ENCODE peak calls at places on chromosome 20, in four cellular contexts. X is CD8-positive, alpha-beta memory T cell; T is astrocyte of the cerebellum; I is tibial artery. C is an unnamed sample.

GRCh38 chr20:4854502-4854901 is 132.8 kb downstream of the PRND start:
- DNase-seq in X (no peak), T (no peak), I (no peak), C (no peak)

GRCh38 chr20:61951695-61952533 is 113.8 kb downstream of the TAF4 start:
- DNase-seq in X (no peak), T (no peak), I (peak), C (peak)

GRCh38 chr20:23663180-23663579 is 25.4 kb upstream of the CST3 start:
- DNase-seq in X (no peak), T (no peak), I (no peak), C (no peak)

GRCh38 chr20:59805266-59805665 is 128.2 kb downstream of the SYCP2 start:
- DNase-seq in X (no peak), T (no peak), I (no peak), C (no peak)

GRCh38 chr20:34310481-34311117 is 7.4 kb upstream of the AHCY start:
- DNase-seq in X (no peak), T (no peak), I (no peak), C (no peak)

GRCh38 chr20:41009960-41010359 is 18.7 kb upstream of the TOP1 start:
- DNase-seq in X (no peak), T (no peak), I (no peak), C (peak)

GRCh38 chr20:46520976-46521579 is 7.7 kb upstream of the ZNF334 start:
- DNase-seq in X (peak), T (peak), I (no peak), C (peak)

GRCh38 chr20:63080411-63080810 is 73.6 kb upstream of the BHLHE23 start:
- DNase-seq in X (no peak), T (no peak), I (peak), C (no peak)

GRCh38 chr20:46530640-46531039 is 17.3 kb upstream of the ZNF334 start:
- DNase-seq in X (no peak), T (no peak), I (no peak), C (no peak)

GRCh38 chr20:21702553-21703467 is 2.7 kb upstream of the PAX1 start:
- DNase-seq in X (no peak), T (no peak), I (no peak), C (no peak)

GRCh38 chr20:4472906-4473305 is 248.8 kb upstream of the PRND start:
- DNase-seq in X (no peak), T (no peak), I (no peak), C (no peak)

GRCh38 chr20:57255183-57255582 is 11.3 kb downstream of the BMP7 start:
- DNase-seq in X (no peak), T (no peak), I (no peak), C (no peak)

GRCh38 chr20:36336838-36337478 is 30.8 kb downstream of the DLGAP4 start:
- DNase-seq in X (no peak), T (no peak), I (no peak), C (no peak)

GRCh38 chr20:17470521-17470920 is 60.7 kb downstream of the BFSP1 start:
- DNase-seq in X (no peak), T (no peak), I (no peak), C (no peak)

GRCh38 chr20:64115171-64115911 is 8.0 kb upstream of the NPBWR2 start:
- DNase-seq in X (no peak), T (no peak), I (peak), C (no peak)

GRCh38 chr20:56350842-56351241 is 7.9 kb upstream of the FAM210B start:
- DNase-seq in X (no peak), T (no peak), I (no peak), C (no peak)

GRCh38 chr20:46552460-46553420 is 2.3 kb upstream of the OCSTAMP start:
- DNase-seq in X (peak), T (no peak), I (no peak), C (no peak)

GRCh38 chr20:62413896-62414481 is 6.9 kb upstream of the CABLES2 start:
- DNase-seq in X (no peak), T (no peak), I (no peak), C (no peak)

GRCh38 chr20:37897008-37897548 is 5.8 kb upstream of the VSTM2L start:
- DNase-seq in X (no peak), T (peak), I (no peak), C (no peak)

GRCh38 chr20:32945710-32946221 is 58.5 kb downstream of the SUN5 start:
- DNase-seq in X (peak), T (no peak), I (no peak), C (no peak)

GRCh38 chr20:3788685-3789155 is 2.2 kb upstream of the CENPB start:
- DNase-seq in X (no peak), T (no peak), I (no peak), C (no peak)

GRCh38 chr20:54174452-54175175 is 828 bp upstream of the CYP24A1 start:
- DNase-seq in X (no peak), T (no peak), I (no peak), C (no peak)
- H3K4me3 ChIP-seq in X (no peak), T (peak), I (no peak), C (no peak)

GRCh38 chr20:13395232-13395631 is 174.2 kb downstream of the ISM1 start:
- DNase-seq in X (no peak), T (no peak), I (no peak), C (no peak)

GRCh38 chr20:13400453-13400852 is 179.4 kb downstream of the ISM1 start:
- DNase-seq in X (no peak), T (no peak), I (no peak), C (no peak)

GRCh38 chr20:13396036-13396435 is 175.0 kb downstream of the ISM1 start:
- DNase-seq in X (no peak), T (no peak), I (no peak), C (peak)

GRCh38 chr20:13397300-13397724 is 176.2 kb downstream of the ISM1 start:
- DNase-seq in X (no peak), T (no peak), I (no peak), C (peak)

DNA sequence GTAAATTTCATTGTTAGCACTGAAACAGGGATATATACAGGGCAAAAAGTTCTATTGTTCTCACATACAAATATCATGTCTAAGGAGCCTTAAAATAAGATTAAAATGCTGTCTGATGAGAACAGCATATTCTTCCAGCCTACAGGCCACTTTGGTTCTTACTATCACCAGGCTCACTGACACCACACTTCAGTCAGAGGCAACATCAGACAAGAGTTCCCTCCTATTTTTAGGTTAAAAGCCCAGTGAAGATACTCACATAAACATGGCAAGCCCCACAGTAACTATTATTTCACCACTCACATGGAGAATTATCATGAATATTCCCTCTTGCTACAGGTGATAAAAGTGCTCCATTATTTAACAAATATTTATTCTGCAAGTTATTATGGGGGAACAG is 175.8 kb downstream of the ISM1 start:
- DNase-seq in X (no peak), T (no peak), I (no peak), C (no peak)
- H3K4me3 ChIP-seq in X (no peak), T (no peak), I (no peak), C (no peak)

GRCh38 chr20:25148982-25149846 is 46.3 kb upstream of the ENTPD6 start:
- DNase-seq in X (no peak), T (no peak), I (no peak), C (no peak)
- H3K4me3 ChIP-seq in X (peak), T (no peak), I (peak), C (no peak)

GRCh38 chr20:19855426-19855825 is 97.4 kb downstream of the RIN2 start:
- DNase-seq in X (no peak), T (no peak), I (no peak), C (no peak)

GRCh38 chr20:19850190-19850533 is 92.1 kb downstream of the RIN2 start:
- DNase-seq in X (no peak), T (no peak), I (no peak), C (no peak)

GRCh38 chr20:19847383-19847782 is 89.3 kb downstream of the RIN2 start:
- DNase-seq in X (no peak), T (no peak), I (no peak), C (no peak)

GRCh38 chr20:19851863-19852262 is 93.8 kb downstream of the RIN2 start:
- DNase-seq in X (no peak), T (no peak), I (no peak), C (no peak)

DNA sequence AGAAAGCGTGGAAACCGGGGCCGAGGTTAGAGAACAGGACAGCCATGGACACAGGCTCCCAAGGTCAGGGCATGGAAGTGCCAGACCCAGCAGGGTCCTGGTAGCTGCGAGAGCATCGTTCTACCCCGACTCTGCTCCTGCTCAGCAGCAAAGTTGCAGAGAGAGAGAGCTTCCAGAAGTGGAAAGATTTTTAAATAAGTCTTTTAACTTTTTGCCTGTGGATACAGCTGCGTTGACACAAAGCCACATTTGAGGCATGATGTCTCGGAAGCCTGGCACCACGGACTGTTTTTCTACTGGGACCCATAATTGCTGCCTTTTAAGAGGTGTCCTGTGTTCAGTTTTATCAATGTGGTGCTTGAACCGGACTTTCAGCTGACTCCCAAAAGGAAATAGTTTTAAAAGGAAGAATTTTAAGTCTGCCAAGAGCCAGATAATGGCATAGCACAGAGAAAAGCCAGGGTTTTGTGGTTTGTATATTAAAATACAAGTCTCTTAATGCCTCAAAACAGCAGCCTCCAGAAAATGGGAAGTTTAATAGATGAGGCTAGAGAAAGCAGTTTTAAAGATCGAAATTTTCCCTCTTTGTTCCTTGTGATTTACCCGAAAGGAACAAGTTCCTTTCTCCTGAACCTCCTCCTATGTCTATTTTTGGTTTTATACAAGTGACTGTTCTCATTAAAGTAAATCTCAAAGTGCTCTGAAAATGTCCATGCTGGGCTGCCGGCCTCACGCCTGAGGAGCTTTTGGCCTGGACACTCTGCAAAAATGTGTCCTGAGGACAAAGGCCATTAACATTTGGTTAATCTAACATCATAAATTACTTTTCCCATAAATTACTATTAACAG is 91.5 kb downstream of the RIN2 start:
- DNase-seq in X (no peak), T (no peak), I (no peak), C (no peak)
- H3K4me3 ChIP-seq in X (no peak), T (no peak), I (peak), C (no peak)